ENCODE peak calls at places on chromosomes 7 and 10, in nine cellular contexts. E is adrenal gland, U is Panc1, S is gastrocnemius medialis, D is uterus, A is heart left ventricle, B is GM12878, V is K562, C is cardiac muscle cell. T is an unnamed sample. For H3K4me1, the result is how much of the 10 kb centered on the place peaks cover.

GRCh38 chr7:40220421-40220911 is 85.7 kb downstream of the SUGCT start:
- DNase-seq in E (no peak), U (no peak), S (no peak), D (no peak), A (no peak), B (no peak), V (no peak), C (no peak), T (no peak)

GRCh38 chr7:108016841-108017775 is 14.1 kb upstream of the LAMB1 start:
- DNase-seq in E (no peak), U (no peak), S (no peak), D (no peak), A (no peak), B (no peak), V (no peak), C (peak), T (no peak)

GRCh38 chr7:113890326-113891030 is 28.3 kb downstream of the PPP1R3A start:
- DNase-seq in E (no peak), U (no peak), S (no peak), D (no peak), A (no peak), B (no peak), V (no peak), C (no peak), T (no peak)

GRCh38 chr7:48148311-48148710 is 22.9 kb upstream of the ABCA13 start:
- DNase-seq in E (no peak), U (no peak), S (no peak), D (no peak), A (no peak), B (no peak), V (no peak), C (no peak), T (no peak)

GRCh38 chr7:74015670-74016069 is 12.3 kb upstream of the ELN start:
- DNase-seq in E (no peak), U (no peak), S (no peak), D (no peak), A (no peak), B (no peak), V (no peak), C (no peak), T (no peak)

GRCh38 chr7:48389977-48390376 is 218.7 kb downstream of the ABCA13 start:
- DNase-seq in E (no peak), U (peak), S (no peak), D (no peak), A (no peak), B (no peak), V (no peak), C (no peak), T (no peak)

GRCh38 chr10:117610321-117610720 is 67.8 kb downstream of the EMX2 start:
- DNase-seq in E (no peak), U (no peak), S (no peak), D (no peak), A (peak), B (no peak), V (no peak), C (no peak), T (peak)

GRCh38 chr10:59670269-59670668 is 39.4 kb downstream of the SLC16A9 start:
- DNase-seq in E (no peak), U (no peak), S (no peak), D (no peak), A (no peak), B (no peak), V (no peak), C (no peak), T (no peak)

GRCh38 chr10:112716924-112717348 is 233.1 kb upstream of the TCF7L2 start:
- DNase-seq in E (peak), U (peak), S (no peak), D (no peak), A (no peak), B (no peak), V (no peak), C (no peak), T (no peak)

GRCh38 chr7:102429141-102429904 is 4.1 kb upstream of the ORAI2 start:
- DNase-seq in E (no peak), U (no peak), S (no peak), D (no peak), A (no peak), B (no peak), V (peak), C (no peak), T (no peak)

GRCh38 chr7:44257618-44258422 is 57.0 kb downstream of the YKT6 start:
- DNase-seq in E (peak), U (peak), S (peak), D (peak), A (peak), B (peak), V (peak), C (peak), T (no peak)

GRCh38 chr10:43816351-43817321 is 168.0 kb upstream of the ZNF32 start:
- DNase-seq in E (no peak), U (no peak), S (no peak), D (peak), A (peak), B (peak), V (no peak), C (peak), T (peak)

GRCh38 chr7:117673367-117673766 is 193.5 kb downstream of the CFTR start:
- DNase-seq in E (peak), U (no peak), S (no peak), D (no peak), A (peak), B (no peak), V (no peak), C (peak), T (peak)

GRCh38 chr10:83252169-83252568 is 887.1 kb upstream of the GHITM start:
- DNase-seq in E (no peak), U (no peak), S (no peak), D (no peak), A (no peak), B (no peak), V (no peak), C (no peak), T (no peak)

DNA sequence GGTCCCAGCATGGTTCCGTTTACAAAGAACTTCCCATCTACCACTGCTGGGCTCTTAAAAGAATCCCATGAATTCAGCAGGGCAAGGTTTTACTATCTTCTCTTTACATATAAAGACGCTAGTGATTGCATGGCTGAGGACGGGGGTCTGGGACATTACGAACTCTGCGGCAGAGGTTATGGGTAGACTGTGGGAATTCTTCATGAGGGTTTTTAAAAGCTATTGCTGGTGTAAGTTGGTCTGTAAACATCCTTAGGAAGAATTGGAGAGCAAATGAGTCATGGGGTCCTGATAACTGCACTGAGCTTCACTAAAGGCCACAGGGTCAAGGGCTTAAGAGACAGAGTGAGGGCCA is 53.1 kb upstream of the TMEM72 start:
- DNase-seq in E (no peak), U (no peak), S (no peak), D (no peak), A (no peak), B (no peak), V (no peak), C (no peak), T (no peak)
- TF ChIP-seq CTCF in E (peak), U (no peak), S (no peak), D (no peak), A (peak), B (no peak), V (no peak), C (no peak), T (no peak)

DNA sequence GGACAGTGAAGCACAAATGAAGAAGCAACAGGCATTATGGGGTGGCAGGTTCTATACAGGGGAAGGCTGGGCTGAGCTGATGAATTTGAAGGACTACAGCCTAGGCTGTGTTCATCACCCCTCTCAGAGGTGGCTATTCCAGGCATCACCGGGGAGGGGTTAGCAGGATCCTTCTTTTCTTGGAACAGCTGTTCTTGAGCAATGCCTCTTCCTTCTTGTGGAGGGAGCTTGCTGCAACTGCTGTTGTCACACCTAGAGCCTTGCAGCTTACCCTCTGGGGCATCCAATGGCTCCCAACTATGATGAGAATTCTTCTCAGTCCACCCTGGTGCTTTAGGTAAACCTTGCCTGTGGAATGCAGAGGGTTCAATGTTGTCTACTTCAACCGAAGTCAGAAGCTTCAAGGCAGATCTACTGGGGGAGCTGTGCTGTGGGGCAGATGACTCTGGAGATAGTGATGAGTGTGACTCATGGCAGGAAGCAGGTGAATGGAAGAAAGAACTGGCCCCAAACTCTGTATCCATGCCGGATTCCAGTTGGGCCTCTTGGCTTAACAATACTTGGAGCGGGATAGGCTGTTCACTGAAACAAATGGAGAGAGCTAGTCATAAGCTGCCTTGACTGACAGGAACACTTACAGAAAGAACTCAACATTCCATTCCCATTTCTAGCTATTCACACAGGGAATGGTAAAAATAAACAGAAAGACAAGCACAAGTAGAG is 21.5 kb upstream of the PPP3CB start:
- DNase-seq in E (no peak), U (no peak), S (peak), D (no peak), A (no peak), B (no peak), V (peak), C (no peak), T (no peak)
- H3K4me1 ChIP-seq in E (under half), U (under half), S (under half), D (under half), A (under half), B (under half), V (under half), C (under half), T (under half)

GRCh38 chr7:124032369-124033092 is at the start of gene TMEM229A:
- DNase-seq in E (peak), U (no peak), S (no peak), D (peak), A (peak), B (no peak), V (no peak), C (peak), T (peak)

GRCh38 chr7:124034754-124035100 is 1.9 kb upstream of the TMEM229A start:
- DNase-seq in E (no peak), U (no peak), S (no peak), D (no peak), A (no peak), B (no peak), V (no peak), C (no peak), T (no peak)

GRCh38 chr7:124033807-124034753 is 1.2 kb upstream of the TMEM229A start:
- DNase-seq in E (no peak), U (no peak), S (no peak), D (no peak), A (no peak), B (no peak), V (no peak), C (no peak), T (no peak)

GRCh38 chr7:124031919-124032318 is 948 bp downstream of the TMEM229A start:
- DNase-seq in E (no peak), U (no peak), S (no peak), D (no peak), A (no peak), B (no peak), V (no peak), C (peak), T (peak)

GRCh38 chr7:124033093-124033806 is 383 bp upstream of the TMEM229A start:
- DNase-seq in E (peak), U (no peak), S (no peak), D (peak), A (peak), B (no peak), V (no peak), C (peak), T (peak)
- H3K4me3 ChIP-seq in E (no peak), U (peak), S (peak), D (peak), A (peak), B (no peak), V (no peak), C (peak), T (no peak)

GRCh38 chr7:151503902-151504714 is 15.6 kb downstream of the RHEB start:
- DNase-seq in E (peak), U (no peak), S (peak), D (peak), A (peak), B (no peak), V (no peak), C (no peak), T (no peak)
- TF ChIP-seq CTCF in E (no peak), U (no peak), S (no peak), D (no peak), A (no peak), B (no peak), V (no peak), C (no peak), T (no peak)